ENCODE peak calls at places on chromosomes 16 and 17, in eight cellular contexts. One of them, this sample, is unnamed.

GRCh38 chr17:10089221-10089799 is 109.1 kb downstream of the GAS7 start:
- DNase-seq in stomach: no peak
- DNase-seq in psoas muscle: no peak
- DNase-seq in breast epithelium: no peak
- DNase-seq in HFFc6: no peak
- DNase-seq in foreskin keratinocyte: no peak
- DNase-seq in activated B cell treated with CpG ODN at 0.5 μM for 24 hours: no peak
- DNase-seq in astrocyte of the spinal cord: peak; percentile 5
- DNase-seq in this sample: no peak

GRCh38 chr16:72925631-72925979 is 122.3 kb downstream of the ZFHX3 start:
- DNase-seq in stomach: no peak
- DNase-seq in psoas muscle: no peak
- DNase-seq in breast epithelium: no peak
- DNase-seq in HFFc6: no peak
- DNase-seq in foreskin keratinocyte: no peak
- DNase-seq in activated B cell treated with CpG ODN at 0.5 μM for 24 hours: no peak
- DNase-seq in astrocyte of the spinal cord: no peak
- DNase-seq in this sample: no peak

GRCh38 chr17:81157848-81158687 is 7.2 kb upstream of the PVALEF start:
- DNase-seq in stomach: no peak
- DNase-seq in psoas muscle: peak; percentile 32
- DNase-seq in breast epithelium: no peak
- DNase-seq in HFFc6: no peak
- DNase-seq in foreskin keratinocyte: no peak
- DNase-seq in activated B cell treated with CpG ODN at 0.5 μM for 24 hours: no peak
- DNase-seq in astrocyte of the spinal cord: no peak
- DNase-seq in this sample: no peak

GRCh38 chr17:79272220-79272619 is 197.6 kb downstream of the ENGASE start:
- DNase-seq in stomach: no peak
- DNase-seq in psoas muscle: no peak
- DNase-seq in breast epithelium: no peak
- DNase-seq in HFFc6: no peak
- DNase-seq in foreskin keratinocyte: no peak
- DNase-seq in activated B cell treated with CpG ODN at 0.5 μM for 24 hours: no peak
- DNase-seq in astrocyte of the spinal cord: no peak
- DNase-seq in this sample: no peak

GRCh38 chr16:12084436-12084835 is 107.9 kb downstream of the SNX29 start:
- DNase-seq in stomach: no peak
- DNase-seq in psoas muscle: no peak
- DNase-seq in breast epithelium: no peak
- DNase-seq in HFFc6: no peak
- DNase-seq in foreskin keratinocyte: no peak
- DNase-seq in activated B cell treated with CpG ODN at 0.5 μM for 24 hours: no peak
- DNase-seq in astrocyte of the spinal cord: no peak
- DNase-seq in this sample: no peak

GRCh38 chr16:56950881-56951771 is 10.6 kb upstream of the CETP start:
- DNase-seq in stomach: peak; percentile 70
- DNase-seq in psoas muscle: no peak
- DNase-seq in breast epithelium: no peak
- DNase-seq in HFFc6: peak; percentile 51
- DNase-seq in foreskin keratinocyte: no peak
- DNase-seq in activated B cell treated with CpG ODN at 0.5 μM for 24 hours: peak; percentile 68
- DNase-seq in astrocyte of the spinal cord: peak; percentile 42
- DNase-seq in this sample: no peak

GRCh38 chr16:71758293-71758760 is 33.8 kb upstream of the PHLPP2 start:
- DNase-seq in stomach: no peak
- DNase-seq in psoas muscle: no peak
- DNase-seq in breast epithelium: no peak
- DNase-seq in HFFc6: no peak
- DNase-seq in foreskin keratinocyte: no peak
- DNase-seq in activated B cell treated with CpG ODN at 0.5 μM for 24 hours: no peak
- DNase-seq in astrocyte of the spinal cord: no peak
- DNase-seq in this sample: no peak

GRCh38 chr17:49822829-49823228 is 25.0 kb downstream of the TAC4 start:
- DNase-seq in stomach: no peak
- DNase-seq in psoas muscle: peak; percentile 79
- DNase-seq in breast epithelium: no peak
- DNase-seq in HFFc6: no peak
- DNase-seq in foreskin keratinocyte: peak; percentile 13
- DNase-seq in activated B cell treated with CpG ODN at 0.5 μM for 24 hours: no peak
- DNase-seq in astrocyte of the spinal cord: no peak
- DNase-seq in this sample: no peak

GRCh38 chr17:69516911-69517310 is 102.4 kb downstream of the MAP2K6 start:
- DNase-seq in stomach: no peak
- DNase-seq in psoas muscle: no peak
- DNase-seq in breast epithelium: no peak
- DNase-seq in HFFc6: no peak
- DNase-seq in foreskin keratinocyte: no peak
- DNase-seq in activated B cell treated with CpG ODN at 0.5 μM for 24 hours: no peak
- DNase-seq in astrocyte of the spinal cord: no peak
- DNase-seq in this sample: no peak

GRCh38 chr17:1629647-1630310 is 1.1 kb upstream of the SLC43A2 start:
- DNase-seq in stomach: peak; percentile 84
- DNase-seq in psoas muscle: peak; percentile 89
- DNase-seq in breast epithelium: peak; percentile 57
- DNase-seq in HFFc6: no peak
- DNase-seq in foreskin keratinocyte: peak; percentile 39
- DNase-seq in activated B cell treated with CpG ODN at 0.5 μM for 24 hours: peak; percentile 72
- DNase-seq in astrocyte of the spinal cord: no peak
- DNase-seq in this sample: no peak

GRCh38 chr17:36629252-36629847 is 28.0 kb downstream of the MRM1 start:
- DNase-seq in stomach: peak; percentile 79
- DNase-seq in psoas muscle: peak; percentile 86
- DNase-seq in breast epithelium: peak; percentile 36
- DNase-seq in HFFc6: peak; percentile 58
- DNase-seq in foreskin keratinocyte: peak; percentile 44
- DNase-seq in activated B cell treated with CpG ODN at 0.5 μM for 24 hours: peak; percentile 75
- DNase-seq in astrocyte of the spinal cord: peak; percentile 51
- DNase-seq in this sample: peak; percentile 74

GRCh38 chr17:53629188-53629587 is 193.5 kb upstream of the KIF2B start:
- DNase-seq in stomach: no peak
- DNase-seq in psoas muscle: no peak
- DNase-seq in breast epithelium: no peak
- DNase-seq in HFFc6: no peak
- DNase-seq in foreskin keratinocyte: peak; percentile 40
- DNase-seq in activated B cell treated with CpG ODN at 0.5 μM for 24 hours: no peak
- DNase-seq in astrocyte of the spinal cord: peak; percentile 24
- DNase-seq in this sample: no peak

GRCh38 chr16:84548508-84548907 is 44.0 kb upstream of the MEAK7 start:
- DNase-seq in stomach: no peak
- DNase-seq in psoas muscle: peak; percentile 10
- DNase-seq in breast epithelium: no peak
- DNase-seq in HFFc6: no peak
- DNase-seq in foreskin keratinocyte: no peak
- DNase-seq in activated B cell treated with CpG ODN at 0.5 μM for 24 hours: no peak
- DNase-seq in astrocyte of the spinal cord: no peak
- DNase-seq in this sample: no peak

GRCh38 chr16:84550096-84550495 is 45.6 kb upstream of the MEAK7 start:
- DNase-seq in stomach: no peak
- DNase-seq in psoas muscle: peak; percentile 2
- DNase-seq in breast epithelium: no peak
- DNase-seq in HFFc6: no peak
- DNase-seq in foreskin keratinocyte: peak; percentile 52
- DNase-seq in activated B cell treated with CpG ODN at 0.5 μM for 24 hours: no peak
- DNase-seq in astrocyte of the spinal cord: no peak
- DNase-seq in this sample: no peak

GRCh38 chr16:84547539-84548058 is 43.1 kb upstream of the MEAK7 start:
- DNase-seq in stomach: no peak
- DNase-seq in psoas muscle: peak; percentile 19
- DNase-seq in breast epithelium: no peak
- DNase-seq in HFFc6: no peak
- DNase-seq in foreskin keratinocyte: no peak
- DNase-seq in activated B cell treated with CpG ODN at 0.5 μM for 24 hours: no peak
- DNase-seq in astrocyte of the spinal cord: no peak
- DNase-seq in this sample: no peak

GRCh38 chr16:84546669-84547538 is 42.4 kb upstream of the MEAK7 start:
- DNase-seq in stomach: no peak
- DNase-seq in psoas muscle: peak; percentile 23
- DNase-seq in breast epithelium: no peak
- DNase-seq in HFFc6: no peak
- DNase-seq in foreskin keratinocyte: no peak
- DNase-seq in activated B cell treated with CpG ODN at 0.5 μM for 24 hours: no peak
- DNase-seq in astrocyte of the spinal cord: no peak
- DNase-seq in this sample: no peak

GRCh38 chr16:84548971-84549844 is 44.7 kb upstream of the MEAK7 start:
- DNase-seq in stomach: no peak
- DNase-seq in psoas muscle: peak; percentile 54
- DNase-seq in breast epithelium: no peak
- DNase-seq in HFFc6: no peak
- DNase-seq in foreskin keratinocyte: no peak
- DNase-seq in activated B cell treated with CpG ODN at 0.5 μM for 24 hours: no peak
- DNase-seq in astrocyte of the spinal cord: no peak
- DNase-seq in this sample: peak; percentile 46
- TF ChIP-seq CTCF in stomach: no peak
- TF ChIP-seq CTCF in psoas muscle: no peak
- TF ChIP-seq CTCF in breast epithelium: no peak
- TF ChIP-seq CTCF in HFFc6: no peak
- TF ChIP-seq CTCF in foreskin keratinocyte: no peak
- TF ChIP-seq CTCF in activated B cell treated with CpG ODN at 0.5 μM for 24 hours: no peak
- TF ChIP-seq CTCF in astrocyte of the spinal cord: no peak
- TF ChIP-seq CTCF in this sample: no peak

GRCh38 chr16:76278976-76279375 is 1.8 kb downstream of the CNTNAP4 start:
- DNase-seq in stomach: no peak
- DNase-seq in psoas muscle: no peak
- DNase-seq in breast epithelium: no peak
- DNase-seq in HFFc6: no peak
- DNase-seq in foreskin keratinocyte: no peak
- DNase-seq in activated B cell treated with CpG ODN at 0.5 μM for 24 hours: no peak
- DNase-seq in astrocyte of the spinal cord: peak; percentile 5
- DNase-seq in this sample: no peak
- TF ChIP-seq CTCF in stomach: no peak
- TF ChIP-seq CTCF in psoas muscle: no peak
- TF ChIP-seq CTCF in breast epithelium: peak; percentile 21
- TF ChIP-seq CTCF in HFFc6: no peak
- TF ChIP-seq CTCF in foreskin keratinocyte: peak; percentile 39
- TF ChIP-seq CTCF in activated B cell treated with CpG ODN at 0.5 μM for 24 hours: no peak
- TF ChIP-seq CTCF in astrocyte of the spinal cord: no peak
- TF ChIP-seq CTCF in this sample: peak; percentile 80

GRCh38 chr17:29248845-29249244 is 2.2 kb downstream of the CRYBA1 start:
- DNase-seq in stomach: no peak
- DNase-seq in psoas muscle: no peak
- DNase-seq in breast epithelium: no peak
- DNase-seq in HFFc6: no peak
- DNase-seq in foreskin keratinocyte: no peak
- DNase-seq in activated B cell treated with CpG ODN at 0.5 μM for 24 hours: no peak
- DNase-seq in astrocyte of the spinal cord: no peak
- DNase-seq in this sample: no peak
- TF ChIP-seq CTCF in stomach: no peak
- TF ChIP-seq CTCF in psoas muscle: no peak
- TF ChIP-seq CTCF in breast epithelium: no peak
- TF ChIP-seq CTCF in HFFc6: no peak
- TF ChIP-seq CTCF in foreskin keratinocyte: no peak
- TF ChIP-seq CTCF in activated B cell treated with CpG ODN at 0.5 μM for 24 hours: no peak
- TF ChIP-seq CTCF in astrocyte of the spinal cord: no peak
- TF ChIP-seq CTCF in this sample: no peak

GRCh38 chr16:15041260-15042011 is 14.4 kb downstream of the NTAN1 start:
- DNase-seq in stomach: peak; percentile 78
- DNase-seq in psoas muscle: peak; percentile 91
- DNase-seq in breast epithelium: peak; percentile 71
- DNase-seq in HFFc6: no peak
- DNase-seq in foreskin keratinocyte: no peak
- DNase-seq in activated B cell treated with CpG ODN at 0.5 μM for 24 hours: no peak
- DNase-seq in astrocyte of the spinal cord: peak; percentile 22
- DNase-seq in this sample: peak; percentile 62
- TF ChIP-seq CTCF in stomach: no peak
- TF ChIP-seq CTCF in psoas muscle: no peak
- TF ChIP-seq CTCF in breast epithelium: peak; percentile 18
- TF ChIP-seq CTCF in HFFc6: no peak
- TF ChIP-seq CTCF in foreskin keratinocyte: no peak
- TF ChIP-seq CTCF in activated B cell treated with CpG ODN at 0.5 μM for 24 hours: no peak
- TF ChIP-seq CTCF in astrocyte of the spinal cord: no peak
- TF ChIP-seq CTCF in this sample: no peak

DNA sequence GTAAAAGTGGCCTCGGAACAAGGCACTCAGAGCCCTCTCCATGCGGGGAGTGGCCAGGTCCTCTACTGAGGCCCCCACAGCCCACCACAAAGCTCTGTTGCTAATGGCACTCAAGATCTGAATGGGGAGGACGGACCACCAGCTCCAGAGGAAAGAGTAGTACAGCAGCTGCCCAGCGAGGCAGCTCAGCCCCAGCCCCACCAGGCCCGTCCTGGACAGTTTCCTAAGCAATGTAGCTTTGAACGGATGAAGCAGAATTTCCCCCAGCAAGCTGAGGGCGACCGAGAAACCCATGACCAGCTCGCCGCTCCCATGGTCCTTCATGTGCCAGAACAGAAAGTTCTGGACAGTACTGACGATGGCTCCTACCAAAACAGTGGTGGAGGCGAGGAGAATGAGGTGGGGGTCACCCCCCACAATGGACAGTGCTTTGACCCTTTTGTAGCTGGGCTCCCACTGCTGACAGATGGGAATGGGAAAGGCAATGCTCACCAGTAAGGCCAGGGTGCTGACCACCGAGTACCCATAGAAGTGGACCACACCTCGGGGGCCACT is 1.5 kb downstream of the MFSD6L start:
- DNase-seq in stomach: no peak
- DNase-seq in psoas muscle: no peak
- DNase-seq in breast epithelium: no peak
- DNase-seq in HFFc6: no peak
- DNase-seq in foreskin keratinocyte: no peak
- DNase-seq in activated B cell treated with CpG ODN at 0.5 μM for 24 hours: no peak
- DNase-seq in astrocyte of the spinal cord: no peak
- DNase-seq in this sample: no peak
- TF ChIP-seq CTCF in stomach: no peak
- TF ChIP-seq CTCF in psoas muscle: no peak
- TF ChIP-seq CTCF in breast epithelium: no peak
- TF ChIP-seq CTCF in HFFc6: no peak
- TF ChIP-seq CTCF in foreskin keratinocyte: no peak
- TF ChIP-seq CTCF in activated B cell treated with CpG ODN at 0.5 μM for 24 hours: no peak
- TF ChIP-seq CTCF in astrocyte of the spinal cord: no peak
- TF ChIP-seq CTCF in this sample: no peak

DNA sequence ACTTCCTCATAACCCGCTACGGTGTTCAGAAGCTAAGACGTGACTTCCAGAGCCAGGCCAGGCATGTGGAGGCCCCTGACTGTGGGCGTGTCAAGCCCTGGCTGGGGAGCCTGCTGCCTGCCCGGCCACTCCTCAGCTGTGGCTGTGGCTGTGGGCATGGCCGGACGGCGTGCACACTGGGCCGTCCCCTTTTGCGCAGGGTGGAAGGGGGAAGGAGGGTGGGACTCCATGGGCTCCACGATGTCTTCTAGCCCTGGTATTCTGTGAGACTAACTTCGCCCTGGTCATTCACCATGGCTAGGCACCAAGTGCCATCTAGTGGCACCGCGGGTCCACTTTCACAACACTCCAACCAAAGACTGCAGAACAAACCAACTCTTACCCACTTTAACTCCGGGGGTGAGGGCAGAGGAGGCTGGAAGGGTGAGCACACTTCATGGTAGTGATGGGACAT is 67.9 kb downstream of the N4BP1 start:
- DNase-seq in stomach: no peak
- DNase-seq in psoas muscle: peak; percentile 79
- DNase-seq in breast epithelium: peak; percentile 64
- DNase-seq in HFFc6: peak; percentile 20
- DNase-seq in foreskin keratinocyte: no peak
- DNase-seq in activated B cell treated with CpG ODN at 0.5 μM for 24 hours: no peak
- DNase-seq in astrocyte of the spinal cord: peak; percentile 56
- DNase-seq in this sample: no peak
- TF ChIP-seq CTCF in stomach: peak; percentile 29
- TF ChIP-seq CTCF in psoas muscle: peak; percentile 69
- TF ChIP-seq CTCF in breast epithelium: peak; percentile 45
- TF ChIP-seq CTCF in HFFc6: peak; percentile 77
- TF ChIP-seq CTCF in foreskin keratinocyte: peak; percentile 59
- TF ChIP-seq CTCF in activated B cell treated with CpG ODN at 0.5 μM for 24 hours: no peak
- TF ChIP-seq CTCF in astrocyte of the spinal cord: peak; percentile 62
- TF ChIP-seq CTCF in this sample: peak; percentile 79

GRCh38 chr17:75679706-75680201 is 12.6 kb downstream of the SAP30BP start:
- DNase-seq in stomach: peak; percentile 72
- DNase-seq in psoas muscle: no peak
- DNase-seq in breast epithelium: peak; percentile 82
- DNase-seq in HFFc6: peak; percentile 52
- DNase-seq in foreskin keratinocyte: no peak
- DNase-seq in activated B cell treated with CpG ODN at 0.5 μM for 24 hours: no peak
- DNase-seq in astrocyte of the spinal cord: peak; percentile 64
- DNase-seq in this sample: no peak
- TF ChIP-seq CTCF in stomach: peak; percentile 42
- TF ChIP-seq CTCF in psoas muscle: peak; percentile 21
- TF ChIP-seq CTCF in breast epithelium: peak; percentile 51
- TF ChIP-seq CTCF in HFFc6: peak; percentile 59
- TF ChIP-seq CTCF in foreskin keratinocyte: peak; percentile 73
- TF ChIP-seq CTCF in activated B cell treated with CpG ODN at 0.5 μM for 24 hours: no peak
- TF ChIP-seq CTCF in astrocyte of the spinal cord: peak; percentile 36
- TF ChIP-seq CTCF in this sample: peak; percentile 41

This sample was measured in dorsolateral prefrontal cortex.